ENCODE peak calls at places on chromosomes 6 and 20, in six cellular contexts. One of them, this sample, is unnamed.

GRCh38 chr20:32767418-32768198 is 5.4 kb downstream of the DNMT3B start:
- DNase-seq in fibroblast of lung: no peak
- DNase-seq in NCI-H524: no peak
- DNase-seq in mesothelial cell of epicardium: no peak
- DNase-seq in neural crest cell: no peak
- DNase-seq in stimulated activated naive CD4-positive, alpha-beta T cell: no peak
- DNase-seq in this sample: no peak

GRCh38 chr20:57663681-57664451 is 43.6 kb upstream of the ZBP1 start:
- DNase-seq in fibroblast of lung: no peak
- DNase-seq in NCI-H524: no peak
- DNase-seq in mesothelial cell of epicardium: no peak
- DNase-seq in neural crest cell: no peak
- DNase-seq in stimulated activated naive CD4-positive, alpha-beta T cell: no peak
- DNase-seq in this sample: no peak

GRCh38 chr20:1694672-1695071 is 37.1 kb upstream of the SIRPG start:
- DNase-seq in fibroblast of lung: no peak
- DNase-seq in NCI-H524: no peak
- DNase-seq in mesothelial cell of epicardium: no peak
- DNase-seq in neural crest cell: no peak
- DNase-seq in stimulated activated naive CD4-positive, alpha-beta T cell: no peak
- DNase-seq in this sample: no peak

GRCh38 chr6:165551828-165552227 is 111.2 kb downstream of the PDE10A start:
- DNase-seq in fibroblast of lung: no peak
- DNase-seq in NCI-H524: no peak
- DNase-seq in mesothelial cell of epicardium: no peak
- DNase-seq in neural crest cell: no peak
- DNase-seq in stimulated activated naive CD4-positive, alpha-beta T cell: no peak
- DNase-seq in this sample: no peak

GRCh38 chr20:57323034-57323433 is 6.6 kb upstream of the SPO11 start:
- DNase-seq in fibroblast of lung: no peak
- DNase-seq in NCI-H524: peak; percentile 50
- DNase-seq in mesothelial cell of epicardium: no peak
- DNase-seq in neural crest cell: no peak
- DNase-seq in stimulated activated naive CD4-positive, alpha-beta T cell: no peak
- DNase-seq in this sample: peak; percentile 89

GRCh38 chr6:106381871-106382270 is 21.4 kb downstream of the CRYBG1 start:
- DNase-seq in fibroblast of lung: no peak
- DNase-seq in NCI-H524: no peak
- DNase-seq in mesothelial cell of epicardium: no peak
- DNase-seq in neural crest cell: no peak
- DNase-seq in stimulated activated naive CD4-positive, alpha-beta T cell: no peak
- DNase-seq in this sample: no peak

GRCh38 chr20:4691753-4692152 is 30.0 kb upstream of the PRND start:
- DNase-seq in fibroblast of lung: no peak
- DNase-seq in NCI-H524: no peak
- DNase-seq in mesothelial cell of epicardium: no peak
- DNase-seq in neural crest cell: no peak
- DNase-seq in stimulated activated naive CD4-positive, alpha-beta T cell: no peak
- DNase-seq in this sample: no peak

GRCh38 chr20:23727016-23727415 is 23.7 kb downstream of the CST1 start:
- DNase-seq in fibroblast of lung: no peak
- DNase-seq in NCI-H524: no peak
- DNase-seq in mesothelial cell of epicardium: no peak
- DNase-seq in neural crest cell: no peak
- DNase-seq in stimulated activated naive CD4-positive, alpha-beta T cell: no peak
- DNase-seq in this sample: no peak

GRCh38 chr6:23494367-23494766 is 631.6 kb upstream of the NRSN1 start:
- DNase-seq in fibroblast of lung: no peak
- DNase-seq in NCI-H524: no peak
- DNase-seq in mesothelial cell of epicardium: no peak
- DNase-seq in neural crest cell: no peak
- DNase-seq in stimulated activated naive CD4-positive, alpha-beta T cell: no peak
- DNase-seq in this sample: no peak

This sample was measured in kidney glomerular epithelial cell.